ENCODE peak calls at places on chromosomes 12 and 14, in seven cellular contexts. One of them, this sample, is unnamed.

GRCh38 chr14:71586131-71586893 is 345.9 kb upstream of the RGS6 start:
- DNase-seq in aorta: peak
- DNase-seq in pancreas: no peak
- DNase-seq in Panc1: no peak
- DNase-seq in right lobe of liver: no peak
- DNase-seq in GM23248: peak
- DNase-seq in esophagus muscularis mucosa: no peak
- DNase-seq in this sample: no peak

GRCh38 chr12:79936670-79937069 is 1.8 kb upstream of the PPP1R12A start:
- DNase-seq in aorta: no peak
- DNase-seq in esophagus muscularis mucosa: no peak
- DNase-seq in pancreas: no peak
- DNase-seq in Panc1: no peak
- DNase-seq in right lobe of liver: no peak
- DNase-seq in GM23248: no peak
- DNase-seq in this sample: no peak

GRCh38 chr12:118055144-118055557 is 5.8 kb downstream of the WSB2 start:
- DNase-seq in esophagus muscularis mucosa: no peak
- DNase-seq in GM23248: peak
- DNase-seq in pancreas: peak
- DNase-seq in right lobe of liver: no peak
- DNase-seq in aorta: peak
- DNase-seq in Panc1: no peak
- DNase-seq in this sample: no peak

GRCh38 chr14:68968051-68968450 is 11.1 kb downstream of the ACTN1 start:
- DNase-seq in right lobe of liver: no peak
- DNase-seq in aorta: no peak
- DNase-seq in pancreas: no peak
- DNase-seq in GM23248: no peak
- DNase-seq in esophagus muscularis mucosa: no peak
- DNase-seq in Panc1: no peak
- DNase-seq in this sample: no peak

GRCh38 chr12:11653215-11653753 is 3.8 kb downstream of the ETV6 start:
- DNase-seq in right lobe of liver: no peak
- DNase-seq in Panc1: no peak
- DNase-seq in esophagus muscularis mucosa: no peak
- DNase-seq in GM23248: peak
- DNase-seq in aorta: no peak
- DNase-seq in pancreas: no peak
- DNase-seq in this sample: no peak

GRCh38 chr12:43836455-43836989 is 641 bp downstream of the TMEM117 start:
- DNase-seq in GM23248: peak
- DNase-seq in pancreas: no peak
- DNase-seq in esophagus muscularis mucosa: no peak
- DNase-seq in aorta: no peak
- DNase-seq in Panc1: no peak
- DNase-seq in right lobe of liver: no peak
- DNase-seq in this sample: no peak

GRCh38 chr14:32826404-32827082 is 112.1 kb upstream of the NPAS3 start:
- DNase-seq in GM23248: peak
- DNase-seq in pancreas: no peak
- DNase-seq in right lobe of liver: no peak
- DNase-seq in aorta: no peak
- DNase-seq in Panc1: no peak
- DNase-seq in esophagus muscularis mucosa: no peak
- DNase-seq in this sample: no peak

GRCh38 chr12:26434299-26434915 is 239.0 kb downstream of the SSPN start:
- DNase-seq in right lobe of liver: no peak
- DNase-seq in Panc1: peak
- DNase-seq in esophagus muscularis mucosa: no peak
- DNase-seq in aorta: no peak
- DNase-seq in pancreas: no peak
- DNase-seq in GM23248: peak
- DNase-seq in this sample: no peak

GRCh38 chr12:91923864-91924263 is 221.8 kb downstream of the BTG1 start:
- DNase-seq in Panc1: no peak
- DNase-seq in pancreas: peak
- DNase-seq in right lobe of liver: peak
- DNase-seq in aorta: peak
- DNase-seq in esophagus muscularis mucosa: no peak
- DNase-seq in GM23248: no peak
- DNase-seq in this sample: no peak

GRCh38 chr12:101552277-101552676 is 42.5 kb upstream of the MYBPC1 start:
- DNase-seq in aorta: no peak
- DNase-seq in pancreas: no peak
- DNase-seq in esophagus muscularis mucosa: no peak
- DNase-seq in Panc1: no peak
- DNase-seq in GM23248: peak
- DNase-seq in right lobe of liver: no peak
- DNase-seq in this sample: no peak

GRCh38 chr12:106353178-106353577 is 4.4 kb upstream of the POLR3B start:
- DNase-seq in right lobe of liver: no peak
- DNase-seq in Panc1: no peak
- DNase-seq in pancreas: no peak
- DNase-seq in esophagus muscularis mucosa: no peak
- DNase-seq in aorta: no peak
- DNase-seq in GM23248: no peak
- DNase-seq in this sample: no peak
- H3K4me3 ChIP-seq in right lobe of liver: no peak
- H3K4me3 ChIP-seq in Panc1: no peak
- H3K4me3 ChIP-seq in pancreas: no peak
- H3K4me3 ChIP-seq in esophagus muscularis mucosa: no peak
- H3K4me3 ChIP-seq in aorta: no peak
- H3K4me3 ChIP-seq in GM23248: no peak
- H3K4me3 ChIP-seq in this sample: no peak

GRCh38 chr14:21537088-21537424 is 10.9 kb upstream of the SALL2 start:
- DNase-seq in right lobe of liver: no peak
- DNase-seq in Panc1: no peak
- DNase-seq in pancreas: no peak
- DNase-seq in aorta: no peak
- DNase-seq in esophagus muscularis mucosa: no peak
- DNase-seq in GM23248: no peak
- DNase-seq in this sample: no peak
- H3K27ac ChIP-seq in right lobe of liver: no peak
- H3K27ac ChIP-seq in Panc1: no peak
- H3K27ac ChIP-seq in pancreas: no peak
- H3K27ac ChIP-seq in aorta: no peak
- H3K27ac ChIP-seq in esophagus muscularis mucosa: no peak
- H3K27ac ChIP-seq in GM23248: no peak
- H3K27ac ChIP-seq in this sample: no peak

GRCh38 chr12:32455607-32456063 is 56.3 kb downstream of the FGD4 start:
- DNase-seq in right lobe of liver: no peak
- DNase-seq in aorta: no peak
- DNase-seq in pancreas: no peak
- DNase-seq in GM23248: peak
- DNase-seq in esophagus muscularis mucosa: no peak
- DNase-seq in Panc1: peak
- DNase-seq in this sample: no peak
- H3K4me3 ChIP-seq in right lobe of liver: peak
- H3K4me3 ChIP-seq in aorta: no peak
- H3K4me3 ChIP-seq in pancreas: no peak
- H3K4me3 ChIP-seq in GM23248: peak
- H3K4me3 ChIP-seq in esophagus muscularis mucosa: peak
- H3K4me3 ChIP-seq in Panc1: peak
- H3K4me3 ChIP-seq in this sample: peak

GRCh38 chr12:97752129-97752528 is 289.5 kb downstream of the RMST start:
- DNase-seq in pancreas: no peak
- DNase-seq in aorta: no peak
- DNase-seq in GM23248: no peak
- DNase-seq in right lobe of liver: no peak
- DNase-seq in esophagus muscularis mucosa: no peak
- DNase-seq in Panc1: no peak
- DNase-seq in this sample: no peak
- H3K27ac ChIP-seq in pancreas: no peak
- H3K27ac ChIP-seq in aorta: no peak
- H3K27ac ChIP-seq in GM23248: no peak
- H3K27ac ChIP-seq in right lobe of liver: no peak
- H3K27ac ChIP-seq in esophagus muscularis mucosa: no peak
- H3K27ac ChIP-seq in Panc1: no peak
- H3K27ac ChIP-seq in this sample: no peak

GRCh38 chr12:1532796-1533195 is 61.6 kb downstream of the FBXL14 start:
- DNase-seq in aorta: no peak
- DNase-seq in esophagus muscularis mucosa: no peak
- DNase-seq in pancreas: no peak
- DNase-seq in Panc1: no peak
- DNase-seq in GM23248: peak
- DNase-seq in right lobe of liver: no peak
- DNase-seq in this sample: no peak

GRCh38 chr12:1531654-1532366 is 62.6 kb downstream of the FBXL14 start:
- DNase-seq in pancreas: no peak
- DNase-seq in Panc1: no peak
- DNase-seq in esophagus muscularis mucosa: no peak
- DNase-seq in GM23248: peak
- DNase-seq in right lobe of liver: no peak
- DNase-seq in aorta: no peak
- DNase-seq in this sample: no peak

GRCh38 chr12:1532367-1532752 is 62.0 kb downstream of the FBXL14 start:
- DNase-seq in GM23248: peak
- DNase-seq in right lobe of liver: no peak
- DNase-seq in aorta: no peak
- DNase-seq in pancreas: no peak
- DNase-seq in esophagus muscularis mucosa: no peak
- DNase-seq in Panc1: no peak
- DNase-seq in this sample: no peak

GRCh38 chr12:1533602-1534304 is 60.6 kb downstream of the FBXL14 start:
- DNase-seq in right lobe of liver: no peak
- DNase-seq in GM23248: peak
- DNase-seq in pancreas: no peak
- DNase-seq in Panc1: no peak
- DNase-seq in aorta: no peak
- DNase-seq in esophagus muscularis mucosa: no peak
- DNase-seq in this sample: no peak

GRCh38 chr12:1533205-1533601 is 61.2 kb downstream of the FBXL14 start:
- DNase-seq in pancreas: no peak
- DNase-seq in Panc1: no peak
- DNase-seq in esophagus muscularis mucosa: no peak
- DNase-seq in right lobe of liver: no peak
- DNase-seq in aorta: no peak
- DNase-seq in GM23248: peak
- DNase-seq in this sample: no peak
- H3K4me3 ChIP-seq in pancreas: no peak
- H3K4me3 ChIP-seq in Panc1: peak
- H3K4me3 ChIP-seq in esophagus muscularis mucosa: no peak
- H3K4me3 ChIP-seq in right lobe of liver: no peak
- H3K4me3 ChIP-seq in aorta: no peak
- H3K4me3 ChIP-seq in GM23248: peak
- H3K4me3 ChIP-seq in this sample: no peak

DNA sequence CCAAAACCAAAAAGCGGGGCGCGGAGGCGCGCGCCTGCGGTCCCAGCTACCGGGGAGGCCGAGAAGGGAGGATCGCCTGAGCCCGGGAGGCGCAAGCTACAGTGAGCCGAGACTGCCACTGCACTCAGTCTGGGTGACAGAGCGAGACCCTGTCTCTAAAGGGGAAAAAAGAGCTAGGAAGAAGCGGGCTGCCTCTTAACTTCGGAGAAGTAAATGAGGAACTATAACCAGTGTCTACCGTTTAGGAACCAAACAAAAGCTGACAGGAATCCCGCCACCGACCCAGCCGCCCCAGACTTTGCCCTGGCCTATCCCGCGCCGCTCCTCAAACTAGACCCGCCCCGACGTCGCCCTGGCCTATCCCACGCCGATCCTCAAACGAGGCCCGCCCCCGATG is 611 bp upstream of the SIVA1 start:
- DNase-seq in Panc1: no peak
- DNase-seq in GM23248: no peak
- DNase-seq in aorta: no peak
- DNase-seq in right lobe of liver: no peak
- DNase-seq in esophagus muscularis mucosa: no peak
- DNase-seq in pancreas: no peak
- DNase-seq in this sample: no peak
- H3K27ac ChIP-seq in Panc1: peak
- H3K27ac ChIP-seq in GM23248: peak
- H3K27ac ChIP-seq in aorta: peak
- H3K27ac ChIP-seq in right lobe of liver: peak
- H3K27ac ChIP-seq in esophagus muscularis mucosa: peak
- H3K27ac ChIP-seq in pancreas: peak
- H3K27ac ChIP-seq in this sample: peak

GRCh38 chr12:53986686-53987180 is 1.8 kb downstream of the HOXC10 start:
- DNase-seq in esophagus muscularis mucosa: no peak
- DNase-seq in aorta: no peak
- DNase-seq in right lobe of liver: no peak
- DNase-seq in pancreas: no peak
- DNase-seq in Panc1: no peak
- DNase-seq in GM23248: no peak
- DNase-seq in this sample: no peak

GRCh38 chr12:53983580-53984572 is 1.1 kb upstream of the HOXC10 start:
- DNase-seq in Panc1: no peak
- DNase-seq in pancreas: no peak
- DNase-seq in esophagus muscularis mucosa: no peak
- DNase-seq in GM23248: no peak
- DNase-seq in aorta: no peak
- DNase-seq in right lobe of liver: peak
- DNase-seq in this sample: no peak

GRCh38 chr12:53985900-53986685 is 1.1 kb downstream of the HOXC10 start:
- DNase-seq in right lobe of liver: no peak
- DNase-seq in pancreas: no peak
- DNase-seq in Panc1: no peak
- DNase-seq in GM23248: peak
- DNase-seq in aorta: no peak
- DNase-seq in esophagus muscularis mucosa: no peak
- DNase-seq in this sample: no peak

GRCh38 chr12:53984901-53985357 is at the start of gene HOXC10:
- DNase-seq in pancreas: peak
- DNase-seq in aorta: peak
- DNase-seq in Panc1: peak
- DNase-seq in right lobe of liver: peak
- DNase-seq in GM23248: peak
- DNase-seq in esophagus muscularis mucosa: peak
- DNase-seq in this sample: peak

GRCh38 chr12:53985358-53985899 is 483 bp downstream of the HOXC10 start:
- DNase-seq in esophagus muscularis mucosa: no peak
- DNase-seq in Panc1: no peak
- DNase-seq in aorta: no peak
- DNase-seq in pancreas: no peak
- DNase-seq in GM23248: peak
- DNase-seq in right lobe of liver: no peak
- DNase-seq in this sample: no peak
- H3K4me3 ChIP-seq in esophagus muscularis mucosa: peak
- H3K4me3 ChIP-seq in Panc1: peak
- H3K4me3 ChIP-seq in aorta: no peak
- H3K4me3 ChIP-seq in pancreas: no peak
- H3K4me3 ChIP-seq in GM23248: peak
- H3K4me3 ChIP-seq in right lobe of liver: no peak
- H3K4me3 ChIP-seq in this sample: no peak